ENCODE peak calls at places on chromosomes 5 and 9, in eight cellular contexts. I is GM23248, P is pancreas, X is fibroblast of lung, D is esophagus muscularis mucosa, J is upper lobe of right lung, L is IMR-90, V is lower lobe of right lung. Q is an unnamed sample.
A peak's percentile ranks its signal among the peaks of the same experiment; 100 is the strongest.

GRCh38 chr9:129773262-129774048 is 20.6 kb upstream of the PTGES start:
- DNase-seq in I (peak; percentile 68), P (peak; percentile 69), X (peak; percentile 14), D (no peak), J (peak; percentile 81), L (peak; percentile 81), V (peak; percentile 76), Q (peak; percentile 88)

GRCh38 chr5:16866795-16867584 is 69.1 kb downstream of the MYO10 start:
- DNase-seq in I (no peak), P (peak; percentile 69), X (peak; percentile 76), D (no peak), J (peak; percentile 72), L (peak; percentile 72), V (peak; percentile 61), Q (peak; percentile 43)

GRCh38 chr5:84647581-84647980 is 262.9 kb upstream of the EDIL3 start:
- DNase-seq in I (no peak), P (no peak), X (no peak), D (no peak), J (no peak), L (no peak), V (no peak), Q (no peak)

GRCh38 chr5:112403069-112403468 is 16.0 kb downstream of the EPB41L4A start:
- DNase-seq in I (no peak), P (no peak), X (no peak), D (no peak), J (no peak), L (no peak), V (no peak), Q (no peak)

GRCh38 chr9:93184439-93185221 is 691 bp downstream of the WNK2 start:
- DNase-seq in I (peak; percentile 23), P (peak; percentile 62), X (no peak), D (no peak), J (no peak), L (no peak), V (no peak), Q (no peak)

GRCh38 chr9:114269023-114269422 is 53.9 kb upstream of the ORM1 start:
- DNase-seq in I (no peak), P (no peak), X (no peak), D (no peak), J (no peak), L (no peak), V (no peak), Q (no peak)

GRCh38 chr5:95760291-95761191 is 29.4 kb downstream of the RHOBTB3 start:
- DNase-seq in I (peak; percentile 93), P (no peak), X (peak; percentile 100), D (no peak), J (no peak), L (peak; percentile 99), V (no peak), Q (peak; percentile 94)

GRCh38 chr5:143140492-143141231 is 262.8 kb downstream of the NR3C1 start:
- DNase-seq in I (no peak), P (peak; percentile 78), X (no peak), D (no peak), J (no peak), L (no peak), V (peak; percentile 48), Q (no peak)

GRCh38 chr5:5782402-5782801 is 359.9 kb downstream of the ICE1 start:
- DNase-seq in I (no peak), P (no peak), X (no peak), D (no peak), J (no peak), L (no peak), V (no peak), Q (no peak)

GRCh38 chr9:35679091-35679490 is 5.4 kb downstream of the CA9 start:
- DNase-seq in I (no peak), P (peak; percentile 5), X (no peak), D (no peak), J (no peak), L (no peak), V (no peak), Q (no peak)

GRCh38 chr5:180622910-180623309 is 26.5 kb downstream of the FLT4 start:
- DNase-seq in I (no peak), P (no peak), X (no peak), D (no peak), J (no peak), L (no peak), V (no peak), Q (no peak)

GRCh38 chr5:158953929-158954534 is 145.7 kb downstream of the EBF1 start:
- DNase-seq in I (peak; percentile 63), P (no peak), X (no peak), D (no peak), J (no peak), L (no peak), V (no peak), Q (peak; percentile 47)

GRCh38 chr5:158952951-158953350 is 146.8 kb downstream of the EBF1 start:
- DNase-seq in I (no peak), P (no peak), X (no peak), D (no peak), J (no peak), L (peak; percentile 25), V (no peak), Q (peak; percentile 31)

GRCh38 chr5:158951951-158952545 is 147.7 kb downstream of the EBF1 start:
- DNase-seq in I (no peak), P (no peak), X (no peak), D (no peak), J (no peak), L (no peak), V (no peak), Q (no peak)

GRCh38 chr5:158948376-158948775 is 151.3 kb downstream of the EBF1 start:
- DNase-seq in I (no peak), P (no peak), X (no peak), D (no peak), J (no peak), L (no peak), V (no peak), Q (no peak)

DNA sequence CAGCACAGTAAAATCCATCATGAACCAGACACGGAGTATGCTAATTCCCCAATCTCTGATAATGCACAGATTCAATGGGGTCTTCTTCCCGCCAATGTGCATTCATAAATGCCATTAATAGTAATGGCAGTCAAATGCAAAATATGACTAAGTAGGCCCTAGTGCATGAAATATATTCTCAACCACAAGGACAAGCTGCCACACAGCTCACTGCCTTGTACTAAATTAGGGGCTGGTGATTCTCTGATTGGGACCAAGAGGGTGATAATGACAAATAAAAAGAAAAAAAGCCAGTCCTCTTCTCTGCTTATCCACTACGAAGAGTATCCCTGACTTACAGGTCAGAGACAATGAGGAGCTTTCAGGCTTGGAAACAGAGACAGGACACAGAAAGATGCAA is 148.3 kb downstream of the EBF1 start:
- DNase-seq in I (no peak), P (no peak), X (no peak), D (no peak), J (no peak), L (no peak), V (no peak), Q (no peak)
- H3K4me3 ChIP-seq in I (no peak overlapping the region), P (no peak overlapping the region), X (no peak overlapping the region), D (no peak overlapping the region), J (no peak overlapping the region), L (no peak overlapping the region), V (no peak overlapping the region), Q (no peak overlapping the region)

DNA sequence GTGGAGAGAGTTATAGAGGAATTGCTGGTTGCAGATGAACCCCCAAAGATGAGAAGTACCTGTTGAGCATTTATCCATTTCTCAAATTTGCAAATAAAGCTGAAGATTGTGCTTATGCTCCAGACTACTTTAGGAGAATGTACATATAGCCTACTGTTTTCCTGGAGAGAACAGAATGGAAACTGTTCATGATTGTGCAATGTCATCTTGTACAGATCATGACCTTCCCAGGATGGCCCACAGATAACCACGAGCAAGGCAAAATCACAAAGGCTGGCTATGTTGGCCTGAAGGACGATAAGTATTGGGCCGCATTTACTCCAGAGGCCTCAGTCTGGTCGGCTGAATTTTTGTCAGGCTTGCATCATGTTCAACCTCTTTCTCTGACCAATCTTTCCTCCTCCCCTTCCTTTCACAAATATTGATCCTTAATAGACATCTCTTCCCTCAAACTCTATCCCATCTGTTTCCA is 28.5 kb upstream of the RICTOR start:
- DNase-seq in I (peak; percentile 13), P (no peak), X (peak; percentile 18), D (no peak), J (no peak), L (peak; percentile 24), V (no peak), Q (peak; percentile 48)
- H3K4me3 ChIP-seq in I (no peak overlapping the region), P (no peak overlapping the region), X (no peak overlapping the region), D (no peak overlapping the region), J (no peak overlapping the region), L (no peak overlapping the region), V (no peak overlapping the region), Q (no peak overlapping the region)

DNA sequence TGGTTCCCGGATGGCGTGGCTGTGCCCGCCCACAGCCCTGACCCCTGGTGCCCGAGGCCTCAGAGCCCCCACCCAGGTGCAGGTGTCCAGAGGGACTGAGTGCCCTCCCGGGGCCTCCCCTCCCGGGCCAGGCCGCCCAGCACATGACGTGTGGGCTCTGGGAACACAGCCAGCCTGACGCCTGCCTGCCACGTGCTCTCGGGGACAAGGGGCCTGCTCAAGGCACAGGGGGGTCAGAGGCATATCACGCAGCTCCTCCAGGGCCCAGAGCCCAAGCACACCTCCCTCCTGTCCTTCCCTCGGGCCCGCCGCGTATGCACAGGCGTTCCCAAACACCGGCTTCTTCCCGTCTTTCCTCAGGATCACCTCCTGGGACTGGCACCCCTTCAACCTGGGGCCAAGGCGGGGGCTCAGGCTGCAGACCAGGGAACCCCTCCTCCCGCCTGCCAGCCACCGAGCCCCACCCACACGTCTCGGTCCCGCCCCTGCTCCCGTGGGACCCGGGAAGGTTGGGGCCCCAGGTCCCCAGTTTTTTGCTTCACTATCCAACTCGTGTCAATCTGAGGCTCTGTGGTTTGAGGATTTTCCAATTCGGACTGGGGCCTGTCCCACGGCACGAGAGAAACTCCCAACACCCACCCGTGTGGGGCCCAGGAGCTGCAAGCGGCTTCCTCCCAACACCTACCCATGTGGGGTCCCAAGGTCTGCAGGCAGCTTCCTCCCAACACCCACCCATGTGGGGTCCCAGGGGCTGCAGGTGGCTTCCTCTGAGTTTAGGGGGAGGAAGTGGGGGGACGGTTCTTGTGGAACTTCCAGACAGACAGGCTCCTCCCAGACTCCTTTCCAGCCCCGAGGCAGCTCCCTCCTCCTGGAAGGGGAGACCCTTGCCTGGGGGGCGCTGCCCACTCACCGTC is 1.5 kb downstream of the LCN10 start:
- DNase-seq in I (peak; percentile 43), P (no peak), X (no peak), D (no peak), J (no peak), L (peak; percentile 34), V (no peak), Q (no peak)
- H3K4me3 ChIP-seq in I (no peak overlapping the region), P (no peak overlapping the region), X (no peak overlapping the region), D (peak overlapping the region; percentile 20), J (peak overlapping the region; percentile 23), L (no peak overlapping the region), V (peak overlapping the region; percentile 29), Q (no peak overlapping the region)

DNA sequence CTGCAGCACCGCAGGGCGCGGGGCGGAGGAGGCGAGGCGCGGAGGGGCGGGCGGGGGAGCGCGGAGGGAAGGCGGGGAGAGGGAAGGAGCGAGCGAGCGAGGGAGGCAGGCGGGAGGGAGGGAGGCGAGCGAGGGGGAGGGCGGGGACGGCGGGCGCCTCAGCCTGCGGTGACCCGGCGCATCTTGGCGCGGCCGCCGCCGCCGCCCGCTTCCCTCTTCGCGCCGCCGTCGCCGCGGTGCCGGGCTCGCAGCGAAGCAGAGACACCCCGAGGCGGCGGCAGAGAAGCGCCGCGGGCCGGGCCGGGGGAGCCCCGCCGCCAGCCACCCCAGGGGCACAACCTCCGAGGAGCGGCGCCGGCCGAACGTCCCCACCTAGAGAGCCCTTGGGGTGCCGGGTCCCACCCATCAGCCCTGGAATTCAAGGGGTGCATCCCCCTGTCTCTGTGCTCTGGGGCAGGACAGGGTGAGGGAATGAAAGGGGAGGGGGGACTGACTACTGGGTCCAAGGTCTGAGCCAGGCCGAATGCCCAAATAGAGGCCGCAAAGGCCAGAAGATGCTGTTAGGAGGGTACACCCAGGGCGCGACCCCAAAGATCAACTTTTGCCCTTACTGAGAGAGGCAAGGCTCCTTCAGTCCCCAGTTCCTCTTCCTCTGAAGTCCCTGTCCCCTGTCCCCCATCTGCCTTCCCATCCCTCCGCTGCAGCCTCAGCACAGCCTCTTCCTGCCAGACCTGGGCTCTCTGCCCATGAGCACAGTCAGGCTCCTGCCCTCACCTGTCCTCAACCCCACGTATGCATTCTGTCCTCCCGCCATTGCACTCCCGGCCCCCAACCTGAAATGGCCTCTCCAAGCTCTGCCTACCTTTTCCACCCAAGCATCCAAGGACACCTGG is at the start of gene ADAMTS2:
- DNase-seq in I (peak; percentile 86), P (no peak), X (no peak), D (no peak), J (no peak), L (peak; percentile 56), V (peak; percentile 47), Q (peak; percentile 72)
- H3K4me3 ChIP-seq in I (peak within 1 kb of the TSS; percentile 85), P (peak within 1 kb of the TSS; percentile 19), X (peak within 1 kb of the TSS; percentile 96), D (peak within 1 kb of the TSS; percentile 77), J (peak within 1 kb of the TSS; percentile 57), L (peak within 1 kb of the TSS; percentile 93), V (peak within 1 kb of the TSS; percentile 61), Q (peak within 1 kb of the TSS; percentile 89)

Q was measured in foreskin fibroblast.